ENCODE peak calls at places on chromosomes 13 and 19, in seven cellular contexts. One of them, this sample, is unnamed.

GRCh38 chr13:110536006-110536693 is 25.4 kb downstream of the RAB20 start:
- DNase-seq in Peyer's patch: no peak
- DNase-seq in neural progenitor cell: no peak
- DNase-seq in uterus: no peak
- DNase-seq in heart right ventricle: peak; percentile 45
- DNase-seq in HepG2: no peak
- DNase-seq in small intestine: no peak
- DNase-seq in this sample: peak; percentile 83

GRCh38 chr13:42405665-42406390 is 133.9 kb downstream of the AKAP11 start:
- DNase-seq in HepG2: no peak
- DNase-seq in Peyer's patch: no peak
- DNase-seq in small intestine: no peak
- DNase-seq in heart right ventricle: no peak
- DNase-seq in neural progenitor cell: no peak
- DNase-seq in uterus: no peak
- DNase-seq in this sample: no peak

GRCh38 chr13:59016250-59016649 is 1147.5 kb downstream of the DIAPH3 start:
- DNase-seq in small intestine: no peak
- DNase-seq in Peyer's patch: no peak
- DNase-seq in uterus: no peak
- DNase-seq in neural progenitor cell: no peak
- DNase-seq in heart right ventricle: no peak
- DNase-seq in HepG2: no peak
- DNase-seq in this sample: no peak

GRCh38 chr13:37868691-37869505 is 674 bp downstream of the TRPC4 start:
- DNase-seq in Peyer's patch: no peak
- DNase-seq in HepG2: no peak
- DNase-seq in neural progenitor cell: peak; percentile 71
- DNase-seq in uterus: no peak
- DNase-seq in heart right ventricle: no peak
- DNase-seq in small intestine: peak; percentile 4
- DNase-seq in this sample: no peak

GRCh38 chr19:37165635-37166034 is 6.9 kb downstream of the ZNF585A start:
- DNase-seq in small intestine: no peak
- DNase-seq in Peyer's patch: no peak
- DNase-seq in heart right ventricle: no peak
- DNase-seq in neural progenitor cell: no peak
- DNase-seq in uterus: no peak
- DNase-seq in HepG2: no peak
- DNase-seq in this sample: no peak

GRCh38 chr13:110447058-110447511 is 114.4 kb downstream of the RAB20 start:
- DNase-seq in Peyer's patch: no peak
- DNase-seq in neural progenitor cell: no peak
- DNase-seq in small intestine: no peak
- DNase-seq in heart right ventricle: no peak
- DNase-seq in uterus: no peak
- DNase-seq in HepG2: peak; percentile 20
- DNase-seq in this sample: no peak

GRCh38 chr19:1064661-1065605 is 2.0 kb upstream of the ARHGAP45 start:
- DNase-seq in uterus: no peak
- DNase-seq in heart right ventricle: no peak
- DNase-seq in neural progenitor cell: peak; percentile 87
- DNase-seq in HepG2: no peak
- DNase-seq in Peyer's patch: peak; percentile 87
- DNase-seq in small intestine: peak; percentile 72
- DNase-seq in this sample: no peak

GRCh38 chr19:41859213-41859617 is 840 bp upstream of the RPS19 start:
- DNase-seq in heart right ventricle: no peak
- DNase-seq in small intestine: no peak
- DNase-seq in Peyer's patch: no peak
- DNase-seq in uterus: no peak
- DNase-seq in HepG2: no peak
- DNase-seq in neural progenitor cell: no peak
- DNase-seq in this sample: no peak

GRCh38 chr13:71773534-71773933 is 93.5 kb downstream of the DACH1 start:
- DNase-seq in HepG2: no peak
- DNase-seq in small intestine: peak; percentile 70
- DNase-seq in heart right ventricle: no peak
- DNase-seq in Peyer's patch: no peak
- DNase-seq in uterus: no peak
- DNase-seq in neural progenitor cell: no peak
- DNase-seq in this sample: no peak

GRCh38 chr19:4178990-4179389 is 3.4 kb downstream of the SIRT6 start:
- DNase-seq in neural progenitor cell: no peak
- DNase-seq in heart right ventricle: no peak
- DNase-seq in uterus: no peak
- DNase-seq in Peyer's patch: no peak
- DNase-seq in HepG2: no peak
- DNase-seq in small intestine: no peak
- DNase-seq in this sample: no peak

GRCh38 chr13:50731400-50731799 is 112.1 kb downstream of the DLEU7 start:
- DNase-seq in Peyer's patch: no peak
- DNase-seq in heart right ventricle: peak; percentile 58
- DNase-seq in small intestine: no peak
- DNase-seq in uterus: no peak
- DNase-seq in neural progenitor cell: no peak
- DNase-seq in HepG2: no peak
- DNase-seq in this sample: no peak

GRCh38 chr19:35612224-35612558 is 344 bp upstream of the HAUS5 start:
- DNase-seq in HepG2: no peak
- DNase-seq in uterus: no peak
- DNase-seq in neural progenitor cell: no peak
- DNase-seq in heart right ventricle: no peak
- DNase-seq in small intestine: no peak
- DNase-seq in Peyer's patch: no peak
- DNase-seq in this sample: no peak

GRCh38 chr13:31904941-31905824 is 126.4 kb upstream of the FRY start:
- DNase-seq in HepG2: no peak
- DNase-seq in neural progenitor cell: no peak
- DNase-seq in Peyer's patch: no peak
- DNase-seq in uterus: no peak
- DNase-seq in small intestine: no peak
- DNase-seq in heart right ventricle: no peak
- DNase-seq in this sample: no peak

DNA sequence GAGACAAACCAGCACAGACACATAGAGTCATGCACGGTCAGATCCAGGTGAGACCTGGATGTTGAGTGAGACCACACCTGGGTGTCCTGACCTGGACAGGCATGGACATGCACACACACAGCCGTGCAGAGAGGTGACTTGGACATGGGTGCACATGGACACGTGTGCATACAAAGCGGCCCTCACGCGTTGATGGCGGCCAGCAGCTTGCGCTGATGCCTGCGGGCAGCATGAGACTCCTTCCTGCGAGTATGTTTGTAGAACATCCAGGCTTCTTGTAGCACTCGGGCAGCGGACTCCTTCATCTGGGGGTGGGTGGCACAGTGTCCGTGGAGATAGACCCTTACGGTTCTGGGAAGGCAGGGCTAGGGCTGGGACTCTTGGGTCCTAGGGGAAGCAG is 11.5 kb downstream of the KCNN4 start:
- DNase-seq in uterus: no peak
- DNase-seq in heart right ventricle: no peak
- DNase-seq in HepG2: no peak
- DNase-seq in Peyer's patch: no peak
- DNase-seq in small intestine: no peak
- DNase-seq in neural progenitor cell: no peak
- DNase-seq in this sample: no peak
- H3K4me1 ChIP-seq in uterus: peaks cover 1% of the 10 kb centered on the region
- H3K4me1 ChIP-seq in heart right ventricle: peaks cover 4% of the 10 kb centered on the region
- H3K4me1 ChIP-seq in HepG2: peaks cover 25% of the 10 kb centered on the region
- H3K4me1 ChIP-seq in Peyer's patch: peaks cover 2% of the 10 kb centered on the region
- H3K4me1 ChIP-seq in small intestine: peaks cover 5% of the 10 kb centered on the region
- H3K4me1 ChIP-seq in neural progenitor cell: peaks cover 11% of the 10 kb centered on the region
- H3K4me1 ChIP-seq in this sample: no peaks in the 10 kb centered on the region

GRCh38 chr19:47832723-47833122 is 11.0 kb downstream of the CRX start:
- DNase-seq in Peyer's patch: no peak
- DNase-seq in HepG2: no peak
- DNase-seq in heart right ventricle: no peak
- DNase-seq in uterus: no peak
- DNase-seq in neural progenitor cell: no peak
- DNase-seq in small intestine: no peak
- DNase-seq in this sample: no peak

GRCh38 chr19:47821460-47822020 is at the start of gene CRX:
- DNase-seq in neural progenitor cell: peak; percentile 49
- DNase-seq in HepG2: no peak
- DNase-seq in heart right ventricle: no peak
- DNase-seq in small intestine: no peak
- DNase-seq in Peyer's patch: no peak
- DNase-seq in uterus: no peak
- DNase-seq in this sample: no peak

GRCh38 chr19:47824396-47824795 is 2.7 kb downstream of the CRX start:
- DNase-seq in neural progenitor cell: no peak
- DNase-seq in uterus: no peak
- DNase-seq in HepG2: no peak
- DNase-seq in heart right ventricle: no peak
- DNase-seq in Peyer's patch: no peak
- DNase-seq in small intestine: no peak
- DNase-seq in this sample: no peak

DNA sequence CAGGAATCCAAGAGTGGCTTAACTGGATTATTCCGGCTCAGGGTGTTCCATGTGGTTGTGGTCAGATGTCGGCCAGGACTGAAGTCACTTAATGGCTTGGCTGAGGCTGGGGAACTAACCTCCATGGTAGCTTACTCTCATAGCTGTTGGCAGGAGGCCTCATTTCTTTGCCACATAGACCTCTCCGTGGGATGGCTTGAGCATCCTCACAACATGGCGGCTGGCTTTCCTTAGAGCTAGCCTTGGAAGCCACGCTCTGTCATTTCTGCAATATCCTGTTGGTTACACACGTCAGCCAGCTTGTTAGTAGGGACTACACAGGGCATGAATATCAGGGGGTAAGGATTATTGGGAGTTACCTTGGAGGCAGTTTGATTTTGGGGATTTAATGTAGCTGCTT is 5.1 kb downstream of the CRX start:
- DNase-seq in small intestine: no peak
- DNase-seq in uterus: no peak
- DNase-seq in heart right ventricle: no peak
- DNase-seq in neural progenitor cell: no peak
- DNase-seq in HepG2: no peak
- DNase-seq in Peyer's patch: no peak
- DNase-seq in this sample: no peak
- H3K4me3 ChIP-seq in small intestine: no peak overlapping the region
- H3K4me3 ChIP-seq in uterus: no peak overlapping the region
- H3K4me3 ChIP-seq in heart right ventricle: no peak overlapping the region
- H3K4me3 ChIP-seq in neural progenitor cell: no peak overlapping the region
- H3K4me3 ChIP-seq in HepG2: no peak overlapping the region
- H3K4me3 ChIP-seq in Peyer's patch: no peak overlapping the region
- H3K4me3 ChIP-seq in this sample: no peak overlapping the region

GRCh38 chr13:20356437-20356836 is 124.3 kb upstream of the GJB6 start:
- DNase-seq in uterus: no peak
- DNase-seq in heart right ventricle: no peak
- DNase-seq in Peyer's patch: no peak
- DNase-seq in HepG2: no peak
- DNase-seq in small intestine: no peak
- DNase-seq in neural progenitor cell: no peak
- DNase-seq in this sample: no peak

GRCh38 chr13:20353973-20354372 is 121.9 kb upstream of the GJB6 start:
- DNase-seq in uterus: no peak
- DNase-seq in small intestine: no peak
- DNase-seq in Peyer's patch: no peak
- DNase-seq in heart right ventricle: no peak
- DNase-seq in neural progenitor cell: no peak
- DNase-seq in HepG2: no peak
- DNase-seq in this sample: no peak

GRCh38 chr13:20358022-20358421 is 125.9 kb upstream of the GJB6 start:
- DNase-seq in small intestine: no peak
- DNase-seq in Peyer's patch: no peak
- DNase-seq in uterus: no peak
- DNase-seq in heart right ventricle: no peak
- DNase-seq in HepG2: no peak
- DNase-seq in neural progenitor cell: no peak
- DNase-seq in this sample: no peak

GRCh38 chr13:20351279-20352022 is 119.3 kb upstream of the GJB6 start:
- DNase-seq in heart right ventricle: no peak
- DNase-seq in Peyer's patch: no peak
- DNase-seq in uterus: no peak
- DNase-seq in neural progenitor cell: no peak
- DNase-seq in small intestine: no peak
- DNase-seq in HepG2: no peak
- DNase-seq in this sample: no peak

DNA sequence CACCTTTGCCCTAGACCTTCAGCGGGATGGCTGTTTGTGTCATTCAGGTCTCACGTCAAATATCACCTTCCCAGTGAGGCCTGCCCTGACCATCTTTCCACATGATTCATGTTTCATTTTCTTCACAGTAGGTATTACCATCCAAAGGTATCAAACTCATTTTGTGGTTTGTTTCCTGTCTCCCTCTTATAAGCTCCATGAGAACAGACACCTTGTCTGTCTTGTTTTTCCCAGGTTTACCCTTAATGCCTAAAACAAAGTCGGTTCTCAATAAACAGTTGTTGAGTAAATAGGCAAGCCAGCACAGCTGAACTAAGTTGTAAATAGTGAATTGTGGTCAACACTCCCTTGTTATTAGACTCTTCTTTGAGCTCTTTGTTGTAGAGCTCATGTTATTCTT is 122.6 kb upstream of the GJB6 start:
- DNase-seq in HepG2: no peak
- DNase-seq in neural progenitor cell: no peak
- DNase-seq in Peyer's patch: no peak
- DNase-seq in heart right ventricle: no peak
- DNase-seq in small intestine: no peak
- DNase-seq in uterus: no peak
- DNase-seq in this sample: no peak
- H3K4me1 ChIP-seq in HepG2: peaks cover 16% of the 10 kb centered on the region
- H3K4me1 ChIP-seq in neural progenitor cell: peaks cover 11% of the 10 kb centered on the region
- H3K4me1 ChIP-seq in Peyer's patch: no peaks in the 10 kb centered on the region
- H3K4me1 ChIP-seq in heart right ventricle: no peaks in the 10 kb centered on the region
- H3K4me1 ChIP-seq in small intestine: no peaks in the 10 kb centered on the region
- H3K4me1 ChIP-seq in uterus: no peaks in the 10 kb centered on the region
- H3K4me1 ChIP-seq in this sample: no peaks in the 10 kb centered on the region

DNA sequence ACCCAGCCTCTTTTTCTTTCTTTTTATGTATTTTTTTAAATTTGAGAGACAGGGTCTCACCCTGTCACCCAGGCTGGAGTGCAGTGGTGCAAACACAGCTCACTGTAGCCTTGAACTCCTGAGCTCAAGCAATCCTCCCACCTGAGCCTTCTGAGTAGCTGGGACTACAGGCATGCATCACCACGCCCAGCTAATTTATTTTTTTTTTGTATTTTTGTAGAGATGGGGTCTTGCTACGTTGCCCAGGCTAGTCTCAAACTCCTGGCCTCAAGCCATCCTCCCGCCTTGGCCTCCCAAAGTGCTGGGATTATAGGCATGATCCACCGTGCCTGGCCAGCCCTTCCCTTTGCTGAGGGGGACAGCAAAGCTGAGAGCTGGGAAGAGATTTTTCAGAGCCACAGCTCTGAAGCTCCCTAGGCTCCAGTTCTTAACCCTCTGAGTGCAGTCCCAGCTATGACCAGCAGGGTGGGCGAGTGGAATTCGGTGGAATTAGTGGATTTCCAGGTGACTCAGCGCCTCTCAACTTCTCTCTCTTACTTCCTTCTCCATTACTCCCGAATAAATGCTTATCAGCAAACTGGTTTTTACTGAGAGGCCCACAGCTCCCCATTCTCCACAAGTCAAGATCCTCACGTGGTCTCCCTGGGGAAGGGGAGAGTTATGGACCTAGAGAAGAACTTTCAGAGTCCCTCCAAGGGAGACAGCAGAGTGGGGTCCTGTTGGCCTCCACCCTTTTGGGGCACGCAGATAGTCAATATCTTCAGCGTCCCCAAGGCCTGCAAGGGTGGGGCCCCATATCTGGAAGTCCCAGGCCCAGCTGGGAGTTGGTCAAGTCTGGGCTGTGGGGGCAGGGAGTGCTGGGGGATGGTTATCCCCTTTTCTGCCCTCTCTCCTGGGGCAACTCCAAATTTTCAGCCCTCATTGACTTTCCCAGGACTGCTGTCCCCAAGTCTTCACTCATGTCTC is 1.2 kb downstream of the BLVRB start:
- DNase-seq in neural progenitor cell: peak; percentile 81
- DNase-seq in Peyer's patch: peak; percentile 90
- DNase-seq in HepG2: peak; percentile 81
- DNase-seq in heart right ventricle: peak; percentile 86
- DNase-seq in small intestine: peak; percentile 93
- DNase-seq in uterus: peak; percentile 89
- DNase-seq in this sample: peak; percentile 92
- H3K4me3 ChIP-seq in neural progenitor cell: no peak overlapping the region
- H3K4me3 ChIP-seq in Peyer's patch: peak overlapping the region; percentile 85
- H3K4me3 ChIP-seq in HepG2: peak overlapping the region; percentile 66
- H3K4me3 ChIP-seq in heart right ventricle: peak overlapping the region; percentile 97
- H3K4me3 ChIP-seq in small intestine: no peak overlapping the region
- H3K4me3 ChIP-seq in uterus: peak overlapping the region; percentile 64
- H3K4me3 ChIP-seq in this sample: peak overlapping the region; percentile 66